ENCODE peak calls at places on chromosomes 7 and 10, in four cellular contexts. I is GM12891, Z is GM12878, W is K562. V is an unnamed sample.

GRCh38 chr10:10007972-10008371 is 1009.7 kb upstream of the CELF2 start:
- DNase-seq in I (no peak), W (no peak), Z (no peak), V (no peak)

GRCh38 chr10:132965411-132966057 is 23.2 kb upstream of the CFAP46 start:
- DNase-seq in I (no peak), Z (no peak), W (no peak), V (no peak)

GRCh38 chr7:27602766-27603165 is 59.9 kb downstream of the HIBADH start:
- DNase-seq in W (no peak), Z (no peak), I (no peak), V (no peak)

GRCh38 chr10:92494522-92494921 is 79.4 kb downstream of the IDE start:
- DNase-seq in I (no peak), Z (no peak), W (no peak), V (no peak)

GRCh38 chr7:48106906-48107659 is 18.0 kb downstream of the UPP1 start:
- DNase-seq in I (no peak), W (no peak), Z (no peak), V (no peak)

GRCh38 chr7:34659676-34660075 is 1.7 kb downstream of the NPSR1 start:
- DNase-seq in I (no peak), W (no peak), Z (no peak), V (no peak)

GRCh38 chr10:13924020-13924725 is 337.4 kb downstream of the PRPF18 start:
- DNase-seq in Z (no peak), I (no peak), W (no peak), V (no peak)

GRCh38 chr10:70381491-70382421 is 669 bp downstream of the LRRC20 start:
- DNase-seq in Z (no peak), I (peak; percentile 64), W (peak; percentile 49), V (no peak)

GRCh38 chr7:152615052-152615741 is 60.7 kb downstream of the XRCC2 start:
- DNase-seq in I (no peak), Z (no peak), W (no peak), V (no peak)

GRCh38 chr10:66167816-66168215 is 758.0 kb upstream of the LRRTM3 start:
- DNase-seq in W (no peak), I (no peak), Z (no peak), V (no peak)

GRCh38 chr10:71266918-71267442 is 52.1 kb upstream of the SLC29A3 start:
- DNase-seq in W (no peak), Z (no peak), I (no peak), V (no peak)

GRCh38 chr10:89213191-89213808 is 6.2 kb upstream of the CH25H start:
- DNase-seq in W (peak; percentile 34), Z (no peak), I (no peak), V (no peak)

GRCh38 chr10:61354538-61354937 is 98.6 kb downstream of the TMEM26 start:
- DNase-seq in Z (no peak), W (no peak), I (no peak), V (no peak)

GRCh38 chr7:2777898-2778535 is 66.1 kb downstream of the GNA12 start:
- DNase-seq in W (no peak), Z (no peak), I (no peak), V (no peak)
- TF ChIP-seq SPI1 in W (no peak), Z (no peak), I (no peak), V (no peak)

GRCh38 chr10:121911421-121911697 is 16.5 kb downstream of the ATE1 start:
- DNase-seq in Z (no peak), I (no peak), W (no peak), V (no peak)

GRCh38 chr10:121904888-121905287 is 22.9 kb downstream of the ATE1 start:
- DNase-seq in Z (no peak), W (no peak), I (no peak), V (no peak)

GRCh38 chr10:121914661-121915060 is 13.2 kb downstream of the ATE1 start:
- DNase-seq in W (no peak), I (no peak), Z (no peak), V (no peak)

GRCh38 chr10:121910673-121911420 is 17.0 kb downstream of the ATE1 start:
- DNase-seq in I (no peak), Z (no peak), W (peak; percentile 16), V (no peak)
- TF ChIP-seq SPI1 in I (no peak), Z (no peak), W (no peak), V (no peak)

DNA sequence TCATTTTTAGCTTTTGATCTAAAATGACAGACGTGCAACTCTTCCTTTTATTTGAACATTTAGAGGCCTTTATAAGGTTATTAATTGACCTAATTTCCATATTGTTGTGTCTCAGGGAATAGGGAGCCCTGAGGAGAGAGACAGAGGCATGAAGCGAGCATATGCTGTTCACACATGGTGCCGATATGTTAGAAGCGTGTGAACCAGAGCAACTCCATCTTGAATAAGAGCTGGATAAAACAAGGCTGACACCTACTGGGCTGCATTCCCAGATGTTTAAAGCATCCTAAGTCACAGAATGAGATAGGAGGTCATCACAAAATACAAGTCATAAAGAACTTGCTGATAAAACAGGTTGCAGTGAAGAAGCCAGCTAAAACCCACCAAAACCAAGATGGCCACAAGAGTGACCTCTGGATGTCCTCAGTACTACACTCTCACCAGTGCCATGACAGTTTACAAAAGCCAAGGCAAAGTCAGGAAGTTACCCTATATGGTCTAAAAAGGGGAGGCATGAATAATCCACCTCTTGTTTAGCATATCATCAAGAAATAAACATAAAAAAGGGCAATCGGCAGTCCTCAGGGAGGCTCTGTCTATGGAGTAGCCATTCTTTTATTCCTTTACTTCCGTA is 80.1 kb downstream of the SEC61G start:
- DNase-seq in W (peak; percentile 11), I (no peak), Z (no peak), V (no peak)
- TF ChIP-seq SPI1 in W (no peak), I (no peak), Z (no peak), V (no peak)

GRCh38 chr10:1402821-1403507 is 334.4 kb downstream of the ADARB2 start:
- DNase-seq in W (no peak), I (no peak), Z (no peak), V (no peak)
- TF ChIP-seq SPI1 in W (no peak), I (no peak), Z (no peak), V (no peak)

GRCh38 chr7:151101621-151102396 is 15.5 kb downstream of the AGAP3 start:
- DNase-seq in I (no peak), Z (no peak), W (no peak), V (no peak)
- TF ChIP-seq SPI1 in I (no peak), Z (no peak), W (no peak), V (no peak)

GRCh38 chr10:48672596-48673255 is 11.9 kb upstream of the WDFY4 start:
- DNase-seq in I (no peak), Z (peak; percentile 73), W (no peak), V (no peak)

GRCh38 chr10:48671914-48672595 is 12.6 kb upstream of the WDFY4 start:
- DNase-seq in Z (peak; percentile 81), W (no peak), I (no peak), V (no peak)

GRCh38 chr10:48667960-48668541 is 16.6 kb upstream of the WDFY4 start:
- DNase-seq in I (no peak), W (no peak), Z (peak; percentile 94), V (no peak)

GRCh38 chr10:48670978-48671913 is 13.4 kb upstream of the WDFY4 start:
- DNase-seq in Z (no peak), W (no peak), I (peak; percentile 59), V (no peak)
- TF ChIP-seq SPI1 in Z (peak; percentile 58), W (no peak), I (no peak), V (no peak)